ENCODE peak calls at places on chromosome 7, in ten cellular contexts. W is aorta, S is small intestine, F is H1, X is right atrium auricular region, C is spleen, A is esophagus squamous epithelium, Y is heart right ventricle, T is GM12878, I is transverse colon. K is an unnamed sample. For H3K27me3, the result is how much of the 10 kb centered on the place peaks cover.

GRCh38 chr7:153523320-153524015 is 528.7 kb upstream of the DPP6 start:
- DNase-seq in W (no peak), S (no peak), F (no peak), X (no peak), C (no peak), A (no peak), Y (peak), T (no peak), I (no peak), K (no peak)

GRCh38 chr7:12403287-12404181 is at the start of gene VWDE:
- DNase-seq in W (peak), S (peak), F (peak), X (no peak), C (peak), A (no peak), Y (peak), T (no peak), I (peak), K (peak)

GRCh38 chr7:100590077-100590737 is 4.1 kb downstream of the FBXO24 start:
- DNase-seq in W (no peak), S (no peak), F (no peak), X (no peak), C (peak), A (no peak), Y (peak), T (no peak), I (no peak), K (no peak)

GRCh38 chr7:12111461-12112405 is 99.4 kb upstream of the TMEM106B start:
- DNase-seq in W (peak), S (peak), F (peak), X (no peak), C (peak), A (no peak), Y (no peak), T (no peak), I (peak), K (peak)

GRCh38 chr7:100088621-100089457 is at the start of gene COPS6:
- DNase-seq in W (peak), S (peak), F (peak), X (peak), C (peak), A (no peak), Y (peak), T (no peak), I (peak), K (peak)

GRCh38 chr7:101681170-101682007 is 52.3 kb upstream of the MYL10 start:
- DNase-seq in W (peak), S (no peak), F (no peak), X (peak), C (no peak), A (no peak), Y (peak), T (no peak), I (no peak), K (peak)

GRCh38 chr7:134865001-134865845 is 85.8 kb downstream of the CALD1 start:
- DNase-seq in W (no peak), S (no peak), F (no peak), X (no peak), C (no peak), A (no peak), Y (no peak), T (peak), I (no peak), K (no peak)

GRCh38 chr7:131546583-131547111 is 9.8 kb downstream of the PODXL start:
- DNase-seq in W (no peak), S (no peak), F (peak), X (no peak), C (peak), A (no peak), Y (no peak), T (no peak), I (no peak), K (no peak)

GRCh38 chr7:68125173-68125572 is 1128.5 kb downstream of the TYW1 start:
- DNase-seq in W (no peak), S (no peak), F (no peak), X (no peak), C (no peak), A (no peak), Y (no peak), T (no peak), I (no peak), K (peak)

GRCh38 chr7:131898418-131898817 is 342.0 kb upstream of the PODXL start:
- DNase-seq in W (no peak), S (no peak), F (no peak), X (no peak), C (no peak), A (no peak), Y (no peak), T (no peak), I (no peak), K (no peak)

GRCh38 chr7:1643270-1644092 is 26.6 kb upstream of the ELFN1 start:
- DNase-seq in W (no peak), S (no peak), F (no peak), X (no peak), C (no peak), A (no peak), Y (no peak), T (no peak), I (no peak), K (no peak)

GRCh38 chr7:45072131-45073030 is 16.4 kb downstream of the NACAD start:
- DNase-seq in W (no peak), S (no peak), F (no peak), X (no peak), C (peak), A (no peak), Y (no peak), T (no peak), I (no peak), K (no peak)

GRCh38 chr7:129144095-129144833 is at the start of gene TSPAN33:
- DNase-seq in W (peak), S (peak), F (peak), X (peak), C (peak), A (no peak), Y (peak), T (no peak), I (peak), K (peak)

GRCh38 chr7:22420973-22421635 is 64.2 kb upstream of the RAPGEF5 start:
- DNase-seq in W (no peak), S (peak), F (no peak), X (no peak), C (no peak), A (no peak), Y (no peak), T (no peak), I (no peak), K (no peak)

GRCh38 chr7:13911920-13912319 is 77.5 kb downstream of the ETV1 start:
- DNase-seq in W (no peak), S (peak), F (no peak), X (no peak), C (no peak), A (no peak), Y (no peak), T (no peak), I (peak), K (no peak)

GRCh38 chr7:149474309-149475120 is 13.7 kb upstream of the ZNF777 start:
- DNase-seq in W (no peak), S (no peak), F (no peak), X (no peak), C (peak), A (no peak), Y (no peak), T (no peak), I (no peak), K (no peak)

GRCh38 chr7:102024769-102025391 is 207.5 kb downstream of the CUX1 start:
- DNase-seq in W (no peak), S (peak), F (no peak), X (no peak), C (peak), A (no peak), Y (peak), T (no peak), I (peak), K (no peak)

GRCh38 chr7:50303894-50304157 is 690 bp upstream of the IKZF1 start:
- DNase-seq in W (no peak), S (no peak), F (no peak), X (no peak), C (peak), A (no peak), Y (no peak), T (no peak), I (no peak), K (no peak)

GRCh38 chr7:50305697-50306300 is 1.3 kb downstream of the IKZF1 start:
- DNase-seq in W (no peak), S (no peak), F (no peak), X (no peak), C (no peak), A (no peak), Y (no peak), T (no peak), I (no peak), K (no peak)

GRCh38 chr7:50303082-50303893 is 1.2 kb upstream of the IKZF1 start:
- DNase-seq in W (no peak), S (no peak), F (peak), X (no peak), C (peak), A (no peak), Y (no peak), T (no peak), I (no peak), K (no peak)

GRCh38 chr7:50304911-50305621 is 550 bp downstream of the IKZF1 start:
- DNase-seq in W (no peak), S (peak), F (no peak), X (no peak), C (peak), A (no peak), Y (no peak), T (no peak), I (peak), K (no peak)

GRCh38 chr7:50304158-50304910 is at the start of gene IKZF1:
- DNase-seq in W (peak), S (no peak), F (peak), X (no peak), C (peak), A (no peak), Y (peak), T (no peak), I (peak), K (peak)
- H3K27me3 ChIP-seq in W (under half), S (under half), F (under half), X (under half), C (under half), A (under half), Y (half or more), T (under half), I (under half), K (under half)

DNA sequence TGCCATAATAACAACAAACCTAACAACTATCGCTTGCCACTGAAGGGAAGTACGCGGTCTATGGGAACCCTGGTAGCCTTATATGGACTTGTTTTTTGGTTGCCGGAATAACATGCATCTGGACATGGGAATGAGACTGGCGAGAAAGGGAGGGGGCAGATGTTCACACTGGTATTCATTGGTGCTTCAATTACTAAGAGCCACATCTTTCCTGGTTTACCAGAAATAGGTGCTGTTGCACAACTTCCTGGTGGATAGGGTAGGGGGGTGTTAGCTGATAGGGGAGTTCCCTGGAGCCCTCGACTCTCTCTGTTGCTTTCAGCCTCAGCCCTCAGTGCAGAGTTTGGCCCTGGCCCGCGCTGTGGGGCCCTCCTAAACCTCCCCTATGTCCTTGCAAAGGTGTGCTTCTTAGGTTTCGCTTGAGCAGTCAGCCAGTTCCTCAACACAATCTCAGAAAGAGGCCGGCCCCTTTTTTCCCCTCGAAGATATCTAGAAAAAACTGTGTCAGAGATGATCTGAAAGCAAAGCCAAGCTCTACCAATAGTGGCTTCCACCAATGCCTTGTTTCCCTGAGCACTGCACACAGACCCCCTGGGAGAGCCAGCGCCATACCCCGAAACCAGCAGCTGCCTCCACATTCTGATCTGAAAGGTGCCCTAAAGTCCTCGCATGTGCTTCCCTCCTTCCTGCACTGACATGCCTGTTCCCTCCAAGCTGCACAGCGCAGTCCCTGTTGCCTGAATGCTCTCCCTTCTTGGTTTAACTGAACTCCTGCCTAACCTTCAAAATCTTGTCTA is 13.5 kb downstream of the TBXAS1 start:
- DNase-seq in W (no peak), S (no peak), F (no peak), X (no peak), C (no peak), A (no peak), Y (no peak), T (no peak), I (no peak), K (no peak)
- H3K27ac ChIP-seq in W (no peak), S (no peak), F (no peak), X (no peak), C (peak), A (no peak), Y (no peak), T (no peak), I (no peak), K (no peak)

GRCh38 chr7:37408885-37409248 is 39.8 kb downstream of the ELMO1 start:
- DNase-seq in W (no peak), S (no peak), F (no peak), X (no peak), C (no peak), A (no peak), Y (no peak), T (no peak), I (no peak), K (no peak)
- H3K4me3 ChIP-seq in W (no peak), S (no peak), F (no peak), X (no peak), C (peak), A (no peak), Y (no peak), T (no peak), I (no peak), K (no peak)

GRCh38 chr7:74289018-74289659 is at the start of gene CLIP2:
- DNase-seq in W (peak), S (peak), F (peak), X (peak), C (peak), A (no peak), Y (peak), T (no peak), I (peak), K (peak)

GRCh38 chr7:74290590-74290950 is 1.4 kb downstream of the CLIP2 start:
- DNase-seq in W (no peak), S (no peak), F (no peak), X (no peak), C (no peak), A (no peak), Y (no peak), T (no peak), I (peak), K (no peak)

GRCh38 chr7:74289660-74290589 is 718 bp downstream of the CLIP2 start:
- DNase-seq in W (peak), S (peak), F (no peak), X (no peak), C (peak), A (no peak), Y (peak), T (no peak), I (peak), K (no peak)

GRCh38 chr7:74291535-74291934 is 2.3 kb downstream of the CLIP2 start:
- DNase-seq in W (no peak), S (no peak), F (no peak), X (no peak), C (no peak), A (no peak), Y (no peak), T (no peak), I (no peak), K (no peak)

DNA sequence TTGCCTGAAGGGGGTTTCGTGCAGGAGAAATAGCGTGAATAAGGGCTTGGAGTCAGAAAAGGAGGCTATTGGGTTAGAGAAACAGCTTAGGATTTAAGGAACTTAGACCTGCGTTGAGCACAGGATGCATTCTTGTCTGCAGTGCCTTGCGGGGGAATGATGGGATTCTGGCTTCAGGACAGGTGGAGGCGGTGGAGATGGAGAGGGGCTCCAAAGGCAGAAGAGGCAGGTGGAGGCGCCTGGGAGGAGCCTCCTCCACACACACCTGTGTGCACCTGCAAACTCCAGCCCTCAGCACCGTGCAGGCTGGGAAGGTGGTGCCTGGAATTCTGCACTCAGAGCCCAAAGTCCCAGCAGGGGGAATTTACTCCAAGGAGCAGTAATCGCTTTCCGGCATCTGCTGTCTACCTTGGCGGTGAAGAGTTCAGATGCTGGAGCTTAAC is 1.8 kb downstream of the CLIP2 start:
- DNase-seq in W (no peak), S (peak), F (no peak), X (no peak), C (no peak), A (no peak), Y (no peak), T (no peak), I (peak), K (no peak)
- H3K27me3 ChIP-seq in W (under half), S (under half), F (under half), X (under half), C (under half), A (under half), Y (under half), T (under half), I (under half), K (under half)

GRCh38 chr7:114295522-114295921 is 119.1 kb upstream of the FOXP2 start:
- DNase-seq in W (no peak), S (no peak), F (no peak), X (no peak), C (no peak), A (no peak), Y (no peak), T (no peak), I (no peak), K (no peak)

GRCh38 chr7:114298011-114298410 is 116.6 kb upstream of the FOXP2 start:
- DNase-seq in W (no peak), S (no peak), F (no peak), X (no peak), C (no peak), A (no peak), Y (no peak), T (no peak), I (no peak), K (no peak)

GRCh38 chr7:114293289-114294012 is 121.2 kb upstream of the FOXP2 start:
- DNase-seq in W (no peak), S (no peak), F (no peak), X (no peak), C (no peak), A (no peak), Y (no peak), T (no peak), I (no peak), K (no peak)

GRCh38 chr7:114297121-114297520 is 117.5 kb upstream of the FOXP2 start:
- DNase-seq in W (no peak), S (no peak), F (no peak), X (no peak), C (peak), A (no peak), Y (no peak), T (no peak), I (no peak), K (no peak)

GRCh38 chr7:114294036-114294435 is 120.6 kb upstream of the FOXP2 start:
- DNase-seq in W (no peak), S (no peak), F (no peak), X (no peak), C (no peak), A (no peak), Y (no peak), T (no peak), I (no peak), K (no peak)
- H3K27ac ChIP-seq in W (no peak), S (no peak), F (no peak), X (no peak), C (no peak), A (no peak), Y (no peak), T (no peak), I (no peak), K (no peak)

GRCh38 chr7:138832966-138833365 is 35.0 kb upstream of the ATP6V0A4 start:
- DNase-seq in W (no peak), S (no peak), F (no peak), X (no peak), C (no peak), A (no peak), Y (no peak), T (no peak), I (no peak), K (no peak)

GRCh38 chr7:138833596-138833995 is 35.6 kb upstream of the ATP6V0A4 start:
- DNase-seq in W (no peak), S (no peak), F (no peak), X (no peak), C (no peak), A (no peak), Y (no peak), T (no peak), I (no peak), K (no peak)

GRCh38 chr7:138834583-138834982 is 36.6 kb upstream of the ATP6V0A4 start:
- DNase-seq in W (no peak), S (no peak), F (no peak), X (no peak), C (no peak), A (no peak), Y (no peak), T (no peak), I (no peak), K (no peak)

GRCh38 chr7:138837627-138838026 is 39.6 kb upstream of the ATP6V0A4 start:
- DNase-seq in W (no peak), S (no peak), F (no peak), X (no peak), C (peak), A (no peak), Y (peak), T (no peak), I (no peak), K (peak)

DNA sequence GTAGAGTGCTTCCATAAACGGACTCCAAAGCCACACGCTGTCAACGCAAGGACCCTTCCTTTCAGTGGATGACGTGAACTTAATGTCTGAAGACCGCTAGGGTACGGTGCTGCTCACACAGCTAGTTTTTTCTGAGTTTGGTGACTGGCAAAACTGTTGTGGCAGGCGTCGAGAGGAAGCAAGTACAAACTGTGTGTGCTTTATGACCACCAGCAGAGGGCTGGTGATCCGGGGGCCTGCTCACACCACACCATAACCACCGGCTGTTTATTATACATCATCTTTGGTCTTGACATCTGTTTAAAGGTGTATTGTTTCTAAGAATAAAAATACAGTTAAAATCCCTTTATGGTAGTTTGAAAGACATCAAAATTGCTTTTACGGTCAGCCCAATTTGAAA is 37.1 kb upstream of the ATP6V0A4 start:
- DNase-seq in W (no peak), S (no peak), F (no peak), X (no peak), C (no peak), A (no peak), Y (no peak), T (no peak), I (no peak), K (no peak)
- H3K4me3 ChIP-seq in W (no peak), S (no peak), F (no peak), X (no peak), C (no peak), A (no peak), Y (no peak), T (no peak), I (no peak), K (no peak)

DNA sequence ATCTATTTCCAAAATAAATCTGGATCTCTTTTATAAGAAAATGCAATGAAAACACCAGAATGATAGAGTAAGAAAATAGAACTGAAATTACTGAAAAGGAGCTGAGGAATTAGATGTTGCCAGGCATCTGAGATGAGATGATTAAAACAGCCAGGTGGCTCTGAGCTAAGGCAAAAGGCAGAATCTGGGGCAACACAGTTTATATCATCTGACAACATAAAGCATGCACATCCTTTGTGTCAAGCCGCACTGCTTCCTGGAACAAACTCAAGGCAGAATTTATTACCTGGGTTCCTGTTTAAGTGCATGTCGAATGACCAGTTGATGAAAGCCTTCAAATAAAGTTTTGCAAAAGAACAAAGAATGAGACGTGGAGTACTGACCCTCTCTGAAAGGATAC is 247.0 kb downstream of the SNX10 start:
- DNase-seq in W (no peak), S (no peak), F (no peak), X (no peak), C (no peak), A (no peak), Y (no peak), T (no peak), I (no peak), K (no peak)
- H3K27me3 ChIP-seq in W (under half), S (under half), F (under half), X (under half), C (under half), A (under half), Y (under half), T (under half), I (under half), K (under half)

GRCh38 chr7:73905360-73905759 is 44.4 kb downstream of the TMEM270 start:
- DNase-seq in W (no peak), S (no peak), F (no peak), X (no peak), C (peak), A (no peak), Y (no peak), T (no peak), I (no peak), K (no peak)
- H3K27ac ChIP-seq in W (peak), S (no peak), F (no peak), X (no peak), C (no peak), A (no peak), Y (no peak), T (no peak), I (no peak), K (no peak)

GRCh38 chr7:90390926-90391325 is 12.3 kb upstream of the CLDN12 start:
- DNase-seq in W (no peak), S (no peak), F (no peak), X (no peak), C (no peak), A (no peak), Y (no peak), T (no peak), I (no peak), K (no peak)
- H3K4me3 ChIP-seq in W (no peak), S (no peak), F (no peak), X (no peak), C (no peak), A (no peak), Y (no peak), T (no peak), I (no peak), K (no peak)

K was measured in lung.